ENCODE peak calls at places on chromosome 11, in eight cellular contexts. One of them, this sample, is unnamed.
A peak's percentile ranks its signal among the peaks of the same experiment; 100 is the strongest.

GRCh38 chr11:3659595-3660515 is 11.3 kb downstream of the CHRNA10 start:
- DNase-seq in fibroblast of lung: no peak
- DNase-seq in astrocyte: no peak
- DNase-seq in keratinocyte: no peak
- DNase-seq in GM23338: no peak
- DNase-seq in H1: no peak
- DNase-seq in hepatocyte: no peak
- DNase-seq in GM23248: no peak
- DNase-seq in this sample: no peak

GRCh38 chr11:27413218-27413617 is 50.2 kb upstream of the CCDC34 start:
- DNase-seq in fibroblast of lung: no peak
- DNase-seq in astrocyte: no peak
- DNase-seq in keratinocyte: no peak
- DNase-seq in GM23338: no peak
- DNase-seq in H1: no peak
- DNase-seq in hepatocyte: no peak
- DNase-seq in GM23248: no peak
- DNase-seq in this sample: peak; percentile 57

GRCh38 chr11:85602551-85603218 is 24.5 kb downstream of the DLG2 start:
- DNase-seq in fibroblast of lung: peak; percentile 14
- DNase-seq in astrocyte: no peak
- DNase-seq in keratinocyte: no peak
- DNase-seq in GM23338: no peak
- DNase-seq in H1: no peak
- DNase-seq in hepatocyte: no peak
- DNase-seq in GM23248: peak; percentile 7
- DNase-seq in this sample: no peak

GRCh38 chr11:63620928-63621539 is 6.8 kb upstream of the PLAAT3 start:
- DNase-seq in fibroblast of lung: no peak
- DNase-seq in astrocyte: no peak
- DNase-seq in keratinocyte: no peak
- DNase-seq in GM23338: no peak
- DNase-seq in H1: no peak
- DNase-seq in hepatocyte: no peak
- DNase-seq in GM23248: no peak
- DNase-seq in this sample: no peak

GRCh38 chr11:76661835-76662434 is 8.6 kb downstream of the LRRC32 start:
- DNase-seq in fibroblast of lung: no peak
- DNase-seq in astrocyte: no peak
- DNase-seq in keratinocyte: no peak
- DNase-seq in GM23338: no peak
- DNase-seq in H1: no peak
- DNase-seq in hepatocyte: no peak
- DNase-seq in GM23248: no peak
- DNase-seq in this sample: no peak

GRCh38 chr11:28657378-28658030 is 549.3 kb downstream of the METTL15 start:
- DNase-seq in fibroblast of lung: peak; percentile 9
- DNase-seq in astrocyte: peak; percentile 45
- DNase-seq in keratinocyte: peak; percentile 4
- DNase-seq in GM23338: no peak
- DNase-seq in H1: no peak
- DNase-seq in hepatocyte: no peak
- DNase-seq in GM23248: peak; percentile 39
- DNase-seq in this sample: peak; percentile 25

GRCh38 chr11:26286472-26287066 is 45.4 kb upstream of the ANO3 start:
- DNase-seq in fibroblast of lung: peak; percentile 60
- DNase-seq in astrocyte: peak; percentile 24
- DNase-seq in keratinocyte: no peak
- DNase-seq in GM23338: peak; percentile 67
- DNase-seq in H1: no peak
- DNase-seq in hepatocyte: peak; percentile 50
- DNase-seq in GM23248: peak; percentile 37
- DNase-seq in this sample: peak; percentile 1

GRCh38 chr11:70948855-70949551 is 303.4 kb downstream of the SHANK2 start:
- DNase-seq in fibroblast of lung: no peak
- DNase-seq in astrocyte: no peak
- DNase-seq in keratinocyte: no peak
- DNase-seq in GM23338: peak; percentile 16
- DNase-seq in H1: no peak
- DNase-seq in hepatocyte: no peak
- DNase-seq in GM23248: no peak
- DNase-seq in this sample: no peak

GRCh38 chr11:91470656-91471055 is 754.0 kb upstream of the FAT3 start:
- DNase-seq in fibroblast of lung: peak; percentile 1
- DNase-seq in astrocyte: no peak
- DNase-seq in keratinocyte: no peak
- DNase-seq in GM23338: no peak
- DNase-seq in H1: no peak
- DNase-seq in hepatocyte: no peak
- DNase-seq in GM23248: no peak
- DNase-seq in this sample: peak; percentile 26

GRCh38 chr11:67372232-67372992 is 986 bp downstream of the CLCF1 start:
- DNase-seq in fibroblast of lung: no peak
- DNase-seq in astrocyte: no peak
- DNase-seq in keratinocyte: no peak
- DNase-seq in GM23338: peak; percentile 52
- DNase-seq in H1: no peak
- DNase-seq in hepatocyte: peak; percentile 63
- DNase-seq in GM23248: peak; percentile 48
- DNase-seq in this sample: no peak
- TF ChIP-seq EZH2 in fibroblast of lung: no peak
- TF ChIP-seq EZH2 in astrocyte: no peak
- TF ChIP-seq EZH2 in keratinocyte: no peak
- TF ChIP-seq EZH2 in GM23338: peak; percentile 58
- TF ChIP-seq EZH2 in H1: no peak
- TF ChIP-seq EZH2 in hepatocyte: no peak
- TF ChIP-seq EZH2 in GM23248: no peak
- TF ChIP-seq EZH2 in this sample: no peak

DNA sequence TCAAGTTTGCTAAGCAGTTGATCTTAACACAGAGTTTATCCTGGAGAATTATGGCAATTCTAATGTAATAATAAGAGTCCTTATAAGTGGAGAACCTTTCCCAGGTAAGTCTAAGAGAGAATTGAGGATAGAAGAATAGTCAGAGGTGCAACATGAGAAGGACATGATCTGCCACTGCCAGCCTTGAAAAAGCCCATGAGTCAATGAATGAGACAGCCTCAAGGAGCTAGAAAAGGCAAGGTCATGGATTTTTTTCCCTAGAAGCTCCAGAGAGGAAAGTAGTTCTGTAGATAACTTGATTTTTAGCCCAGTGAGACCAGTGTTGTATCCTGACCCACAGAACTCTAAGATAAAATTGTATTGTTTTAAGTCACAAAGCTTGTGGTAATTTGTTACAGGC is 16.9 kb downstream of the MS4A6A start:
- DNase-seq in fibroblast of lung: no peak
- DNase-seq in astrocyte: no peak
- DNase-seq in keratinocyte: no peak
- DNase-seq in GM23338: no peak
- DNase-seq in H1: no peak
- DNase-seq in hepatocyte: no peak
- DNase-seq in GM23248: no peak
- DNase-seq in this sample: peak; percentile 52
- H3K4me1 ChIP-seq in fibroblast of lung: no peaks in the 10 kb centered on the region
- H3K4me1 ChIP-seq in astrocyte: no peaks in the 10 kb centered on the region
- H3K4me1 ChIP-seq in keratinocyte: no peaks in the 10 kb centered on the region
- H3K4me1 ChIP-seq in GM23338: no peaks in the 10 kb centered on the region
- H3K4me1 ChIP-seq in H1: no peaks in the 10 kb centered on the region
- H3K4me1 ChIP-seq in hepatocyte: no peaks in the 10 kb centered on the region
- H3K4me1 ChIP-seq in GM23248: no peaks in the 10 kb centered on the region
- H3K4me1 ChIP-seq in this sample: peaks cover 12% of the 10 kb centered on the region

GRCh38 chr11:124865181-124865901 is at the start of gene ROBO3:
- DNase-seq in fibroblast of lung: peak; percentile 15
- DNase-seq in astrocyte: no peak
- DNase-seq in keratinocyte: no peak
- DNase-seq in GM23338: peak; percentile 50
- DNase-seq in H1: no peak
- DNase-seq in hepatocyte: no peak
- DNase-seq in GM23248: no peak
- DNase-seq in this sample: no peak

GRCh38 chr11:124864892-124865180 is 396 bp upstream of the ROBO3 start:
- DNase-seq in fibroblast of lung: no peak
- DNase-seq in astrocyte: no peak
- DNase-seq in keratinocyte: no peak
- DNase-seq in GM23338: no peak
- DNase-seq in H1: no peak
- DNase-seq in hepatocyte: no peak
- DNase-seq in GM23248: no peak
- DNase-seq in this sample: no peak

GRCh38 chr11:124867700-124868099 is 2.5 kb downstream of the ROBO3 start:
- DNase-seq in fibroblast of lung: peak; percentile 48
- DNase-seq in astrocyte: no peak
- DNase-seq in keratinocyte: no peak
- DNase-seq in GM23338: peak; percentile 74
- DNase-seq in H1: no peak
- DNase-seq in hepatocyte: peak; percentile 53
- DNase-seq in GM23248: peak; percentile 60
- DNase-seq in this sample: no peak

GRCh38 chr11:124864176-124864891 is 898 bp upstream of the ROBO3 start:
- DNase-seq in fibroblast of lung: no peak
- DNase-seq in astrocyte: no peak
- DNase-seq in keratinocyte: no peak
- DNase-seq in GM23338: no peak
- DNase-seq in H1: no peak
- DNase-seq in hepatocyte: no peak
- DNase-seq in GM23248: no peak
- DNase-seq in this sample: no peak

DNA sequence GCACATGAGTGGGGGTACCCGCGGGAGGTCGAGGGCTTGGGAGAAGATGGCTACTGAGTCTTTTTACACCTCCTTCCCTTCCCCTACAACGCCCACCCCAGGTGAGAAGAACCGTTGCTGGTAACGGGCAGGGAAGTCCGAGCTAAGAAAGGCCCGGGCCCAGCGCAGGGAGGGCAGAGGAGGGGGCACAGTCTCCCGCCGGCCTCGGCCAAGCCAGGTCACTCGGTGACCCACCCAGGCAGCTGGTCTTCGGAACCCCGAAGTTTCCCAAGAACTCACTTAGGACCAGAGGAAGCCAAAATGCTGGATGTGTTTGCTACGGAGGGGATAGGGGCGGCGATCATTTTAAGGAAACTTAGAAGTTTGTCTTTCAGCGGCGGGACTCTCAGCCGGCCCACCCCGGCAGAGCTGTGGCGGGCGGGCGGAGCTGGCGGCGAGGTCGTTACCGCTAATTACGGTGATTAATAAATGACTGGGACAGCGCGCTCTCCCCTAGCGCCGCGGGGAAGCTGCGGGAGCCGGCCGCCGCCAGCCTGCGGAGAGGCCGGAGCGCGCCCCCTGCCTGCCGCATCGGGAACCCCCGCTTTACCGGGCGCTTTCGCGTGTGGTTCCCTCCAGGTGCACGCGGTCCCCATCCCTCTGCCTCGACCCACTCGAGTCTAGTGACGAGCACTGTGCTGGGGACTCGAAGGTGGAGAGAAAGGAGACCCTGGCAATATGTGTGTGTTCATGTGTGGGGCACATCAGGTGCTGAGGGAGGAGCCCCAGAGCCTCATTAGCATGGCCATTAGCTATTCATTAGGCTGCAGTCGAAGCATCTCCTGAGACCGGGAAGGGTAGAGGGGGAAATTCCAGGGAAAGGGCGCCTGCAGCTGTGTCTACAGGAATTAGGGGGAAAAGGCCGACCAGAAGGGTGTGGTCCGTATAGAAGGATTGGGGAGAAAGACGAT is 945 bp downstream of the ROBO3 start:
- DNase-seq in fibroblast of lung: peak; percentile 27
- DNase-seq in astrocyte: no peak
- DNase-seq in keratinocyte: no peak
- DNase-seq in GM23338: peak; percentile 69
- DNase-seq in H1: no peak
- DNase-seq in hepatocyte: peak; percentile 71
- DNase-seq in GM23248: peak; percentile 75
- DNase-seq in this sample: no peak
- TF ChIP-seq EZH2 in fibroblast of lung: peak; percentile 84
- TF ChIP-seq EZH2 in astrocyte: peak; percentile 86
- TF ChIP-seq EZH2 in keratinocyte: peak; percentile 16
- TF ChIP-seq EZH2 in GM23338: peak; percentile 93
- TF ChIP-seq EZH2 in H1: no peak
- TF ChIP-seq EZH2 in hepatocyte: peak; percentile 98
- TF ChIP-seq EZH2 in GM23248: peak; percentile 71
- TF ChIP-seq EZH2 in this sample: peak; percentile 18

DNA sequence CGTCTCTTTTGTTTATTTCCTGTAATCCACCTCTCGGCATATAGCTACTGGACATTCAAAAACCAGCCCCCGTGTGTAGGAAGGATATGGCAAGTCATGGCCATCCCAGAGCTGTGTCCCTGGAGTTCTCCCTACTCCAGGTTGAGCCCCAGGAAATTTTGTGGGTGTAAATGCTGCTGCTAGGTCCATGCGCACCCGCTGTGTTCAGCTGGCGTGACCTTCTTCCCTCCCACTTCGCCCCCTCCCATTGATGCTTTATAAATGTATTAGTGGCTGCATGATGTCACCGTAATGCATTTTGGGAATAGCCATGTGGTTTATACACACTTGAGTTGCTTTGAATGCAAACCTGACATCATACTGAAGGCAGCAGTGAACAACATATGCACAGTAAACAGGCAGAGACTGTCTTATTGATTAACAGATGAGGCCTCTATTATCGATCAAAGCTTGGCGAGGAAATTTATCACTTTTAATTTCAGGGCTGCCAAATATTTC is 113.7 kb upstream of the NNMT start:
- DNase-seq in fibroblast of lung: no peak
- DNase-seq in astrocyte: no peak
- DNase-seq in keratinocyte: no peak
- DNase-seq in GM23338: no peak
- DNase-seq in H1: no peak
- DNase-seq in hepatocyte: no peak
- DNase-seq in GM23248: no peak
- DNase-seq in this sample: no peak
- H3K4me1 ChIP-seq in fibroblast of lung: no peaks in the 10 kb centered on the region
- H3K4me1 ChIP-seq in astrocyte: no peaks in the 10 kb centered on the region
- H3K4me1 ChIP-seq in keratinocyte: no peaks in the 10 kb centered on the region
- H3K4me1 ChIP-seq in GM23338: no peaks in the 10 kb centered on the region
- H3K4me1 ChIP-seq in H1: no peaks in the 10 kb centered on the region
- H3K4me1 ChIP-seq in hepatocyte: peaks cover 33% of the 10 kb centered on the region
- H3K4me1 ChIP-seq in GM23248: no peaks in the 10 kb centered on the region
- H3K4me1 ChIP-seq in this sample: no peaks in the 10 kb centered on the region

DNA sequence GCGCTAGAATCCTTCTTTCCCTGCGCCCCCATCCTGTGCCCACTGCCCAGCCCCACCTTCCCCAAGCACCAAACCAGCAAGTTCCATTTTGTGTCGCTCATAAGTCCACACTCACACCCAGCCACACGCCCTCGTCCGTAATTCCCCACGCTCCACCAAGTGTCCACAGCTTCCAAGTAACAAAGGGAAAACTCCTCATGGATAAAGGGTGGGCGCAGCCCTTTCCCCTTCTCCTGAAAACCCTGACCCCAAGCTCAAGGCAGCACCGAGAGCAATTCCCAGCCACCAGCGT is 463 bp downstream of the FXYD6 start:
- DNase-seq in fibroblast of lung: no peak
- DNase-seq in astrocyte: no peak
- DNase-seq in keratinocyte: no peak
- DNase-seq in GM23338: no peak
- DNase-seq in H1: no peak
- DNase-seq in hepatocyte: no peak
- DNase-seq in GM23248: no peak
- DNase-seq in this sample: no peak
- TF ChIP-seq EZH2 in fibroblast of lung: peak; percentile 93
- TF ChIP-seq EZH2 in astrocyte: peak; percentile 29
- TF ChIP-seq EZH2 in keratinocyte: peak; percentile 95
- TF ChIP-seq EZH2 in GM23338: no peak
- TF ChIP-seq EZH2 in H1: no peak
- TF ChIP-seq EZH2 in hepatocyte: no peak
- TF ChIP-seq EZH2 in GM23248: no peak
- TF ChIP-seq EZH2 in this sample: peak; percentile 91

GRCh38 chr11:114168086-114168448 is 108.6 kb downstream of the ZBTB16 start:
- DNase-seq in fibroblast of lung: no peak
- DNase-seq in astrocyte: no peak
- DNase-seq in keratinocyte: no peak
- DNase-seq in GM23338: no peak
- DNase-seq in H1: no peak
- DNase-seq in hepatocyte: no peak
- DNase-seq in GM23248: no peak
- DNase-seq in this sample: no peak
- H3K4me1 ChIP-seq in fibroblast of lung: peaks cover 6% of the 10 kb centered on the region
- H3K4me1 ChIP-seq in astrocyte: peaks cover 16% of the 10 kb centered on the region
- H3K4me1 ChIP-seq in keratinocyte: peaks cover 32% of the 10 kb centered on the region
- H3K4me1 ChIP-seq in GM23338: peaks cover 16% of the 10 kb centered on the region
- H3K4me1 ChIP-seq in H1: no peaks in the 10 kb centered on the region
- H3K4me1 ChIP-seq in hepatocyte: peaks cover 95% of the 10 kb centered on the region
- H3K4me1 ChIP-seq in GM23248: peaks cover 30% of the 10 kb centered on the region
- H3K4me1 ChIP-seq in this sample: peaks cover 30% of the 10 kb centered on the region

This sample was measured in mammary epithelial cell.